ENCODE peak calls at places on chromosomes 11 and 22, in four cellular contexts. M is HepG2, Y is K562, U is GM12878. J is an unnamed sample.
A peak's percentile ranks its signal among the peaks of the same experiment; 100 is the strongest.

GRCh38 chr11:125429174-125429707 is 66.8 kb downstream of the FEZ1 start:
- DNase-seq in M (peak; percentile 35), Y (peak; percentile 80), U (no peak), J (peak; percentile 90)

GRCh38 chr11:74642912-74643311 is 50.5 kb downstream of the POLD3 start:
- DNase-seq in M (no peak), Y (peak; percentile 12), U (no peak), J (no peak)

GRCh38 chr11:124788521-124788920 is 11.7 kb downstream of the MSANTD2 start:
- DNase-seq in M (no peak), Y (no peak), U (no peak), J (no peak)

GRCh38 chr11:118607401-118608267 is at the start of gene PHLDB1:
- DNase-seq in M (peak; percentile 45), Y (peak; percentile 84), U (no peak), J (peak; percentile 57)

GRCh38 chr22:46563381-46564083 is 26.1 kb upstream of the CELSR1 start:
- DNase-seq in M (peak; percentile 64), Y (peak; percentile 79), U (no peak), J (peak; percentile 82)

GRCh38 chr11:74577624-74578396 is 14.6 kb upstream of the POLD3 start:
- DNase-seq in M (no peak), Y (no peak), U (no peak), J (no peak)

GRCh38 chr22:23481369-23481768 is 98.7 kb downstream of the IGLL1 start:
- DNase-seq in M (no peak), Y (no peak), U (no peak), J (no peak)

GRCh38 chr22:38943882-38944281 is 13.5 kb upstream of the APOBEC3A start:
- DNase-seq in M (no peak), Y (no peak), U (no peak), J (no peak)

GRCh38 chr11:69126286-69126685 is 29.4 kb upstream of the SMIM38 start:
- DNase-seq in M (no peak), Y (no peak), U (no peak), J (peak; percentile 8)

GRCh38 chr11:116180806-116181600 is 591.8 kb downstream of the BUD13 start:
- DNase-seq in M (no peak), Y (no peak), U (no peak), J (no peak)

GRCh38 chr22:42269407-42270177 is 861 bp downstream of the TCF20 start:
- DNase-seq in M (peak; percentile 67), Y (peak; percentile 72), U (no peak), J (peak; percentile 80)

GRCh38 chr11:109971184-109971523 is 122.0 kb upstream of the ZC3H12C start:
- DNase-seq in M (no peak), Y (no peak), U (no peak), J (no peak)

GRCh38 chr22:45977003-45977395 is at the start of gene WNT7B:
- DNase-seq in M (no peak), Y (peak; percentile 17), U (no peak), J (no peak)

GRCh38 chr11:119533931-119534694 is 111.1 kb upstream of the THY1 start:
- DNase-seq in M (peak; percentile 57), Y (peak; percentile 78), U (peak; percentile 13), J (peak; percentile 91)

GRCh38 chr11:1230456-1231395 is 7.9 kb downstream of the MUC5B start:
- DNase-seq in M (no peak), Y (no peak), U (no peak), J (no peak)

GRCh38 chr11:115226556-115226955 is 277.7 kb downstream of the CADM1 start:
- DNase-seq in M (peak; percentile 39), Y (no peak), U (no peak), J (peak; percentile 51)

GRCh38 chr22:30596886-30597285 is 5.2 kb upstream of the PES1 start:
- DNase-seq in M (no peak), Y (no peak), U (no peak), J (no peak)

GRCh38 chr11:14358729-14359439 is at the start of gene RRAS2:
- DNase-seq in M (peak; percentile 69), Y (peak; percentile 88), U (no peak), J (peak; percentile 85)

GRCh38 chr11:128909438-128910125 is 18.4 kb downstream of the KCNJ5 start:
- DNase-seq in M (no peak), Y (no peak), U (no peak), J (no peak)

GRCh38 chr11:63518548-63518947 is 12.7 kb downstream of the LGALS12 start:
- DNase-seq in M (no peak), Y (peak; percentile 64), U (no peak), J (no peak)

GRCh38 chr11:78595431-78596130 is 20.9 kb upstream of the NARS2 start:
- DNase-seq in M (no peak), Y (no peak), U (no peak), J (no peak)

GRCh38 chr22:19352766-19353165 is 61.2 kb upstream of the CLTCL1 start:
- DNase-seq in M (no peak), Y (no peak), U (no peak), J (no peak)

GRCh38 chr22:41688365-41689211 is at the start of gene SNU13:
- DNase-seq in M (peak; percentile 88), Y (peak; percentile 94), U (peak; percentile 73), J (peak; percentile 82)

GRCh38 chr22:26476705-26477340 is 6.8 kb downstream of the HPS4 start:
- DNase-seq in M (peak; percentile 32), Y (no peak), U (no peak), J (no peak)

GRCh38 chr22:47198801-47199251 is 436.4 kb downstream of the TBC1D22A start:
- DNase-seq in M (no peak), Y (no peak), U (no peak), J (no peak)

GRCh38 chr11:73312036-73312435 is 4.0 kb downstream of the ARHGEF17 start:
- DNase-seq in M (no peak), Y (no peak), U (no peak), J (no peak)

GRCh38 chr11:59158206-59159068 is 13.5 kb upstream of the DTX4 start:
- DNase-seq in M (peak; percentile 56), Y (peak; percentile 77), U (no peak), J (peak; percentile 54)

GRCh38 chr22:41672780-41673509 is 15.7 kb downstream of the SNU13 start:
- DNase-seq in M (no peak), Y (peak; percentile 15), U (no peak), J (no peak)

GRCh38 chr11:46944356-46944755 is 7.8 kb downstream of the CSTPP1 start:
- DNase-seq in M (no peak), Y (no peak), U (no peak), J (no peak)

GRCh38 chr22:31346255-31346732 is at the start of gene PATZ1:
- DNase-seq in M (peak; percentile 91), Y (peak; percentile 68), U (no peak), J (peak; percentile 72)

GRCh38 chr22:18987765-18988164 is 51.7 kb upstream of the PRODH start:
- DNase-seq in M (peak; percentile 32), Y (peak; percentile 77), U (no peak), J (peak; percentile 78)

GRCh38 chr22:28075260-28075981 is 156.4 kb upstream of the PITPNB start:
- DNase-seq in M (peak; percentile 18), Y (peak; percentile 36), U (no peak), J (no peak)

GRCh38 chr22:38868886-38869381 is 3.1 kb downstream of the CBX6 start:
- DNase-seq in M (peak; percentile 64), Y (peak; percentile 77), U (no peak), J (peak; percentile 91)

GRCh38 chr11:9280655-9281301 is 15.6 kb upstream of the DENND5A start:
- DNase-seq in M (no peak), Y (peak; percentile 52), U (peak; percentile 58), J (no peak)

GRCh38 chr22:31846161-31847115 is 92.6 kb downstream of the DEPDC5 start:
- DNase-seq in M (no peak), Y (peak; percentile 37), U (no peak), J (peak; percentile 21)

GRCh38 chr22:36946436-36947158 is 33.2 kb downstream of the CSF2RB start:
- DNase-seq in M (no peak), Y (peak; percentile 9), U (no peak), J (no peak)

GRCh38 chr22:36546932-36547331 is 18.0 kb upstream of the EIF3D start:
- DNase-seq in M (peak; percentile 9), Y (no peak), U (no peak), J (no peak)

GRCh38 chr11:8838248-8838647 is 72.7 kb upstream of the AKIP1 start:
- DNase-seq in M (no peak), Y (no peak), U (no peak), J (no peak)

GRCh38 chr11:45777127-45777969 is 27.6 kb upstream of the SLC35C1 start:
- DNase-seq in M (no peak), Y (no peak), U (no peak), J (no peak)

DNA sequence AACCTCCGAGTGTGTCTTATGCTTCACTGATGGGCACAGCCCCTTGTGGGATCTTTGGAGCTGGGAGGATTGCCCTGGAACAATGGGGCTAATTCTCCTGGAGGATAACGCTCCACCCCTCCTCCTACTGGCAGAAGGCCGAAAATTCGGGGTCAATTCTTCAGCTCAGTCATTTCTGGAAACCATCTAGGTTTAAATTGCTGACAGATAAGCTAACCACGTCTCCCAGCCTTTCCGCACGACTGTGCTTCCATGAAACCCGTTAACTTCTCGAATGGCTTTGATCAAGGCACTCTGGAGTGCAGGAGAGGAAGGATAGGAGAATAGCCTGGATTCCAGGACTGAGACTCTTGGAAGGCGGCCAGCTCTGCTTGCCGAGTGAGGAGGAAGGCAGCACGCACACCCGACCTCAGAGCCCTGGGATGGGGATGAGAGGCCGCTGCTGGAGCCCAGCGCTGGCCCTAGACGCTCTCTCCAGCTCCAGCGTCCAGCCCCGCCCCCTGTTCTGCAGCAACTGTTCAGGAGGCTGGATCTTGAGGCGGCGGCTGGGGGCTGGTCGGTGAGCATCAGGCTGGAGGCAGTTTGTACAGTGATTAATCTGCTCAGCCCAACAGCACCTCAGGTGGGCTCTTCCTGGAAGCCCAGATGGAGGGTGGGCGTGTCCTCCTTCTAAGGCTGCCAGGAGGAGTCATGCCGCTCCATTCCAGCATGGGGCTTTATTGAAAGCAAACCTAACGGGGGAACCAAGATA is 176.7 kb upstream of the NCAM1 start:
- DNase-seq in M (no peak), Y (no peak), U (no peak), J (no peak)
- TF ChIP-seq CREB1 in M (no peak), Y (no peak), U (no peak), J (no peak)

DNA sequence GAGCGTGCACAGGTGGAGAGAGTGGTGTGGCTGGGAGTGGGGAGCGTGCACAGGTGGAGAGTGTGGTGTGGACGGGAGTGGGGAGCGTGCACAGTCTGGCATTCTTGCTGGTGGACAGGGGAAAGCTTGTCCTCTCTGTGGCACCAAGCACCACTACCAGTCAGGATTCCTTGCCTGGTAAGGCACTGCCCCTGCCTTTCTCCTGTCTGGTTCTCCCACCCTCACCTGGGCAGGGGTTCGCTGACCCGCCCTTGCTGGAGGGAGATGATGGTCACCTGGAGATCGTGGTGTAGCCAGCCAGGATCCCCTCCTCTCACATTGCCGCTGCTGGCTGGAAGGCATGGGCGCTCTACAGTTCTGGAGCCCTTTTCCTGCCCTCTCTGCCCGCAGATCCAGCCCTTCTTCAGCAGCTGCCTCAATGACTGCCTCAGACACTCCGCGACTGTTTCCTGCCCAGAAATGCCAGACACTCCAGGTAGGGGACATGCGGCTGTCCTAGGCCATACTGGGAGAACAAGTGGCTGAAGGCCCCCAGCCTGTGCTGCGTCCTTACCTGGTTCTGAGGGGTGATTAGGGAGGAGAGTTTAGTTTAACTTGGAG is 16.7 kb downstream of the TMEM121B start:
- DNase-seq in M (no peak), Y (no peak), U (no peak), J (no peak)
- TF ChIP-seq NR2C2 in M (no peak), Y (no peak), U (no peak), J (no peak)

GRCh38 chr11:65861165-65861505 is 902 bp downstream of the MUS81 start:
- DNase-seq in M (no peak), Y (peak; percentile 29), U (no peak), J (no peak)
- TF ChIP-seq CREB1 in M (no peak), Y (no peak), U (no peak), J (no peak)

GRCh38 chr11:112877561-112877960 is 83.7 kb upstream of the NCAM1 start:
- DNase-seq in M (no peak), Y (no peak), U (no peak), J (peak; percentile 38)
- TF ChIP-seq NR2C2 in M (no peak), Y (no peak), U (no peak), J (no peak)

GRCh38 chr11:87290304-87290922 is 252.7 kb downstream of the TMEM135 start:
- DNase-seq in M (peak; percentile 59), Y (peak; percentile 72), U (no peak), J (no peak)
- TF ChIP-seq CREB1 in M (no peak), Y (no peak), U (no peak), J (no peak)

J was measured in WTC11.